ENCODE peak calls at places on chromosome 6, in five cellular contexts. One of them, this sample, is unnamed.

GRCh38 chr6:11313207-11313606 is 80.7 kb upstream of the NEDD9 start:
- DNase-seq in neuronal stem cell: no peak
- DNase-seq in IMR-90: no peak
- DNase-seq in H9: no peak
- DNase-seq in H1: no peak
- DNase-seq in this sample: no peak

GRCh38 chr6:122717350-122717749 is 62.2 kb upstream of the FABP7 start:
- DNase-seq in H1: no peak
- DNase-seq in IMR-90: peak; percentile 77
- DNase-seq in H9: no peak
- DNase-seq in neuronal stem cell: peak; percentile 48
- DNase-seq in this sample: peak; percentile 68

GRCh38 chr6:152130441-152130840 is 323.0 kb downstream of the ESR1 start:
- DNase-seq in IMR-90: no peak
- DNase-seq in neuronal stem cell: no peak
- DNase-seq in H1: no peak
- DNase-seq in H9: no peak
- DNase-seq in this sample: no peak

GRCh38 chr6:167832497-167833395 is 6.0 kb downstream of the AFDN start:
- DNase-seq in IMR-90: peak; percentile 33
- DNase-seq in neuronal stem cell: no peak
- DNase-seq in H9: no peak
- DNase-seq in H1: no peak
- DNase-seq in this sample: no peak

GRCh38 chr6:156638581-156638980 is 138.6 kb upstream of the ARID1B start:
- DNase-seq in IMR-90: no peak
- DNase-seq in H1: no peak
- DNase-seq in neuronal stem cell: no peak
- DNase-seq in H9: no peak
- DNase-seq in this sample: no peak

GRCh38 chr6:139710578-139710977 is 336.1 kb upstream of the CITED2 start:
- DNase-seq in IMR-90: no peak
- DNase-seq in H9: no peak
- DNase-seq in neuronal stem cell: no peak
- DNase-seq in H1: no peak
- DNase-seq in this sample: no peak

GRCh38 chr6:148874698-148875293 is 128.0 kb downstream of the UST start:
- DNase-seq in neuronal stem cell: peak; percentile 32
- DNase-seq in H1: no peak
- DNase-seq in H9: no peak
- DNase-seq in IMR-90: no peak
- DNase-seq in this sample: no peak

GRCh38 chr6:7243188-7243942 is 69.6 kb downstream of the SSR1 start:
- DNase-seq in H9: peak; percentile 57
- DNase-seq in IMR-90: peak; percentile 64
- DNase-seq in H1: no peak
- DNase-seq in neuronal stem cell: peak; percentile 74
- DNase-seq in this sample: peak; percentile 80

GRCh38 chr6:35497571-35498406 is 910 bp upstream of the TEAD3 start:
- DNase-seq in neuronal stem cell: peak; percentile 48
- DNase-seq in H9: peak; percentile 85
- DNase-seq in H1: no peak
- DNase-seq in IMR-90: peak; percentile 75
- DNase-seq in this sample: peak; percentile 88

GRCh38 chr6:127990081-127990480 is 89.2 kb upstream of the THEMIS start:
- DNase-seq in IMR-90: no peak
- DNase-seq in neuronal stem cell: no peak
- DNase-seq in H1: no peak
- DNase-seq in H9: no peak
- DNase-seq in this sample: no peak

GRCh38 chr6:31769684-31770371 is 7.3 kb downstream of the VWA7 start:
- DNase-seq in neuronal stem cell: no peak
- DNase-seq in H9: peak; percentile 85
- DNase-seq in IMR-90: peak; percentile 31
- DNase-seq in H1: peak; percentile 63
- DNase-seq in this sample: peak; percentile 68

GRCh38 chr6:138493413-138493812 is 5.9 kb downstream of the NHSL1 start:
- DNase-seq in IMR-90: peak; percentile 46
- DNase-seq in H9: peak; percentile 50
- DNase-seq in H1: no peak
- DNase-seq in neuronal stem cell: no peak
- DNase-seq in this sample: peak; percentile 20

GRCh38 chr6:41505084-41506049 is 40.8 kb upstream of the FOXP4 start:
- DNase-seq in H1: no peak
- DNase-seq in IMR-90: peak; percentile 88
- DNase-seq in neuronal stem cell: no peak
- DNase-seq in H9: no peak
- DNase-seq in this sample: peak; percentile 91

GRCh38 chr6:125102901-125103300 is 50.7 kb upstream of the TPD52L1 start:
- DNase-seq in IMR-90: peak; percentile 94
- DNase-seq in H1: no peak
- DNase-seq in neuronal stem cell: no peak
- DNase-seq in H9: no peak
- DNase-seq in this sample: peak; percentile 75

GRCh38 chr6:19342616-19343015 is 494.6 kb upstream of the ID4 start:
- DNase-seq in H9: no peak
- DNase-seq in H1: no peak
- DNase-seq in neuronal stem cell: no peak
- DNase-seq in IMR-90: no peak
- DNase-seq in this sample: no peak

DNA sequence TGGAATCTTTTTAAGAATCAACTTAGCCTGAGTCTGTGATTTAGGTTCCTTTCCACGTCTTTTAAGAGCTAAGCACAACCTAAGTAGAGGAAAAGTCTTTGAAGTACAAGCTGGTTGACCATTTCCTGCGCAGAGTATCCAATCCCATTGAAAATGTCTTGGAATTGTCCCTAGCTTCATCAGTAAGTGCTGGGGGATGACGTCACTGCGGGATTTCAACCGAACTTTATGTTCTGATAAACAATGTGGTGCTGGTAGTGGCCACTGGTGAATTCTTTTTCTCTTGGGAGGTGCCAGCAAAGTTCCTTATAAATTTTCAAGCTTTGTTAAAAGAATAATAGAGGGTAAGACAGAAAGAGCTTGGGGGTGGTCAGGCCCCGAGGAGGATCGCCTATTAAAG is 69.2 kb downstream of the PDE7B start:
- DNase-seq in H1: no peak
- DNase-seq in neuronal stem cell: no peak
- DNase-seq in IMR-90: no peak
- DNase-seq in H9: no peak
- DNase-seq in this sample: no peak
- H2BK15ac ChIP-seq in H1: no peak overlapping the region
- H2BK15ac ChIP-seq in neuronal stem cell: no peak overlapping the region
- H2BK15ac ChIP-seq in IMR-90: peak overlapping the region; percentile 98
- H2BK15ac ChIP-seq in H9: no peak overlapping the region
- H2BK15ac ChIP-seq in this sample: no peak overlapping the region

GRCh38 chr6:105838156-105838555 is 248.0 kb upstream of the PRDM1 start:
- DNase-seq in H9: no peak
- DNase-seq in H1: no peak
- DNase-seq in neuronal stem cell: no peak
- DNase-seq in IMR-90: peak; percentile 15
- DNase-seq in this sample: no peak
- H2BK120ac ChIP-seq in H9: no peak overlapping the region
- H2BK120ac ChIP-seq in H1: no peak overlapping the region
- H2BK120ac ChIP-seq in neuronal stem cell: no peak overlapping the region
- H2BK120ac ChIP-seq in IMR-90: no peak overlapping the region
- H2BK120ac ChIP-seq in this sample: no peak overlapping the region

DNA sequence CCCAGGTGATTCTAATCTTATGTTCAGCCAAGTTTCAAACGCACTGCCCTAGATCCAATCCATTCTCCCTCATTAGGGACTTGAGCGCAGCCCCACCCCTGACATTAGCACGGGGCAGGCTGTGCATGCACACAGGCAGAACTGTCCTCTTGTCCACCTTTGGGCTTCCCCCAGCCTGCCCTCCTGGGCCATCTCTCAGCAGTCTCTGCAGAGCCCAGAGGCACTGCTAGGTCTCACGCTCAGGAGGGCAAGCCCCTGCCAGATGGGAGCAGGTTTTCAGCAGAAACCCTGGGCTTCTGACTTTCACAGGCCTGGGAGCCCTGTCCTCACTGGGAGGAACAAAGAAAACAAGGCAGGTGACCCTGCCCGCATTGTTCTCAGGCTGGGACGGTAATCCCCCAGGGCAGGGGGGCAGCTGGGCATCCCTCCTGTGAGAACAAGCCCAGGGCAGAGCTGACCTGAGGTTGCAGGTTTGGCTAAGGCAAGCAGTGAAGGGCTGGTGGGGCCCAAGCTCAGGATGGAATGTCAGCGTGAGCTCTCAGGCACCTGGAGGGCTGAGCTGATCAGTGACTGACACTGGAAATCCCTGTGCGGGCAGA is 24.5 kb downstream of the KCNK5 start:
- DNase-seq in neuronal stem cell: peak; percentile 27
- DNase-seq in H1: no peak
- DNase-seq in H9: peak; percentile 85
- DNase-seq in IMR-90: no peak
- DNase-seq in this sample: no peak
- H4K91ac ChIP-seq in neuronal stem cell: no peak overlapping the region
- H4K91ac ChIP-seq in H1: peak overlapping the region; percentile 53
- H4K91ac ChIP-seq in H9: peak overlapping the region; percentile 20
- H4K91ac ChIP-seq in IMR-90: no peak overlapping the region
- H4K91ac ChIP-seq in this sample: no peak overlapping the region

GRCh38 chr6:64932486-64932885 is 774.5 kb downstream of the EYS start:
- DNase-seq in neuronal stem cell: no peak
- DNase-seq in IMR-90: peak; percentile 0
- DNase-seq in H9: no peak
- DNase-seq in H1: no peak
- DNase-seq in this sample: peak; percentile 78
- H2BK15ac ChIP-seq in neuronal stem cell: no peak overlapping the region
- H2BK15ac ChIP-seq in IMR-90: no peak overlapping the region
- H2BK15ac ChIP-seq in H9: no peak overlapping the region
- H2BK15ac ChIP-seq in H1: no peak overlapping the region
- H2BK15ac ChIP-seq in this sample: no peak overlapping the region

DNA sequence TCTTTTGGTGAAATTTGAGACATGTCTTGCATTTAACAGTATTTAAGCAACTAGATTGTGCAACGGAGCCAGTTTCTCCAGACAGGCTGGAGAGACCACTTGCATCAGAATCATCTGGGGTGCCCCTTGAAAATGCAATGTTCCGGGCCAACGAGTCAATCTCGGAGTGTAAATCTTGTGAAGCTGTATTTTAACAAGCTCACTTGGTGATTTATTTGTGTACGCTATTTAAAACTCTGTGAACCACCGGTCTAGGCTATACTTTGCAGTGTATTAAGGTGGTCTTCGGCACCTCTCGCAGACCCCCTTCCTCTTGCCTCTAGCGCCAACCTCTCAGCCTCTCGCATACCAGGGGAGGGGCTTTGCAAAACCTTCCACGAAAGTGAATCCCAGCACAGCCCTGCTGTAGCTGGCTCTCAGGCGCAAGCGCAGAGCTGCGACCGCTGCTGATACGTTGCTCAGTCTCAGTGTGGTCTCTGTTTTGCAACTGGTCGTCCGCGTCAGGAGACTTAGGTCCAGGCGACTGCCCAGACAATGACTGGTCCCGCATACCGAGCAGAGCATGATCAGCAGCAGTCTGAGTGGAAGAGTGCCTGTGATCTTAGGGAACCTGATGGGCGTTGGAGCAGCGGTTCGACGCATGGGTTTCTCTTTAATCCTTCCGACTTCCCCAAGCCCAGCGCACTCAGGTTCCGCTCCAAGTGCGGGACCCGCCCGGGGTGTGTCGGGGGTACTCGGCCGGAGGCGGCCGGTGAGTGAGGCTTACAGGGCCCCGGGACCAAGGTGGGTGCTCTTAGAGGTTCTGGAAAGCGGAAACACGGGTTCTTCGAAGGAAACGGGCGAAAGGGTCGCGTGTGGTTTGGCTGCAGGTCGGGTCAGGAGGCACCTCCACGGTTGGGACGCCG is at the start of gene ZNF391:
- DNase-seq in IMR-90: peak; percentile 80
- DNase-seq in H1: peak; percentile 72
- DNase-seq in neuronal stem cell: peak; percentile 80
- DNase-seq in H9: peak; percentile 91
- DNase-seq in this sample: peak; percentile 92
- H2BK120ac ChIP-seq in IMR-90: peak within 1 kb of the TSS; percentile 43
- H2BK120ac ChIP-seq in H1: peak within 1 kb of the TSS; percentile 85
- H2BK120ac ChIP-seq in neuronal stem cell: no peak within 1 kb of the TSS
- H2BK120ac ChIP-seq in H9: no peak within 1 kb of the TSS
- H2BK120ac ChIP-seq in this sample: no peak within 1 kb of the TSS

DNA sequence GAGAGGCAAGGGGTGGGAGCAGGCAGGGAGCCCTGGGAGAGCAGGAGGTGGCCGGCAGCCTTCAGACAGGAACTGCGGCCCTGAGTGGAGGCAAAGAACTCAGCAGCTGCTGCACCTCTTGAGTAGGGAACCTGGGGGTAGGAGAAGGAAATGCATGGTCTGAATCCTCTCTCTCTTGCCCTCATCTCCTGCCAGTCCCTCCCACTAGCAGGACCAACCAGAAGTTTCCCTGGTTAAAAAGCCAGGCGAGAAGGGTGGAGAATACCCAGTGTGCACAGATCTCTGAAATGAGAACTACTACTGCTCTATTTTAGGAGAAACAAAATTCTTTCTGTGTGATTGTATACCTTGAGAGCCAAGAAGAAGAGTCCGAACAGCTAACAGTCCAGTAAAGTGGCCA is 25.4 kb downstream of the WRNIP1 start:
- DNase-seq in H9: peak; percentile 79
- DNase-seq in H1: no peak
- DNase-seq in IMR-90: peak; percentile 85
- DNase-seq in neuronal stem cell: no peak
- DNase-seq in this sample: peak; percentile 74
- H4K91ac ChIP-seq in H9: no peak overlapping the region
- H4K91ac ChIP-seq in H1: no peak overlapping the region
- H4K91ac ChIP-seq in IMR-90: peak overlapping the region; percentile 93
- H4K91ac ChIP-seq in neuronal stem cell: no peak overlapping the region
- H4K91ac ChIP-seq in this sample: no peak overlapping the region

GRCh38 chr6:90689172-90689571 is 102.3 kb upstream of the MAP3K7 start:
- DNase-seq in IMR-90: no peak
- DNase-seq in H1: no peak
- DNase-seq in neuronal stem cell: no peak
- DNase-seq in H9: no peak
- DNase-seq in this sample: no peak

GRCh38 chr6:90691823-90692222 is 105.0 kb upstream of the MAP3K7 start:
- DNase-seq in neuronal stem cell: no peak
- DNase-seq in H9: no peak
- DNase-seq in IMR-90: no peak
- DNase-seq in H1: no peak
- DNase-seq in this sample: no peak

GRCh38 chr6:90695316-90695715 is 108.4 kb upstream of the MAP3K7 start:
- DNase-seq in H9: no peak
- DNase-seq in IMR-90: no peak
- DNase-seq in neuronal stem cell: no peak
- DNase-seq in H1: no peak
- DNase-seq in this sample: no peak

DNA sequence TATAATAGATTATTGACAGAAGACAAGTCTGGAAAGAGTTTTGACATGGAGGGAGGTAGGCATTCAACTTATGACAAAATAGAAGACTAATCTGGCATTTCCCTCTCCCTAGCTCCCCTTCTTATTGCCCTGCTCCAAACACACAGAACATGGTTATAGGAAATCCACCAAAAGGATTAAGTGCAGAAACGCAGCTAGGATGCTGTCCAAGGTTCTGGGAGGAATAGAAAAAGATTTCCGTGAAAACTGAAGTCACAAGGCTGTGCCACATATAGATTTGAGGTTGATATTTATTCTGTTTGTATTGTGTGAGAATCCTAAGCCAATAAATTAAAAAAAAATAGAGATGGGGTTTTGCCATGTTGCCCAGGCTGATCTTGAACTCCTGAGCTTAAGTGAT is 107.9 kb upstream of the MAP3K7 start:
- DNase-seq in H1: no peak
- DNase-seq in IMR-90: no peak
- DNase-seq in neuronal stem cell: no peak
- DNase-seq in H9: no peak
- DNase-seq in this sample: no peak
- H2BK15ac ChIP-seq in H1: no peak overlapping the region
- H2BK15ac ChIP-seq in IMR-90: no peak overlapping the region
- H2BK15ac ChIP-seq in neuronal stem cell: no peak overlapping the region
- H2BK15ac ChIP-seq in H9: no peak overlapping the region
- H2BK15ac ChIP-seq in this sample: no peak overlapping the region